ENCODE peak calls at places on chromosomes 4 and X, in four cellular contexts. X is SW480, L is amniotic stem cell, Y is sciatic nerve. C is an unnamed sample.

GRCh38 chr4:130249002-130249401 is 1153.0 kb downstream of the C4orf33 start:
- DNase-seq in X (no peak), L (no peak), Y (no peak), C (no peak)

GRCh38 chrX:19658030-19658429 is 142.7 kb upstream of the MAP3K15 start:
- DNase-seq in X (no peak), L (no peak), Y (no peak), C (no peak)

GRCh38 chrX:13305091-13305490 is 14.8 kb downstream of the ATXN3L start:
- DNase-seq in X (no peak), L (no peak), Y (no peak), C (no peak)

GRCh38 chr4:162497564-162498167 is 333.9 kb upstream of the FSTL5 start:
- DNase-seq in X (peak; percentile 31), L (no peak), Y (no peak), C (peak; percentile 26)

GRCh38 chrX:10617964-10618342 is 2.4 kb downstream of the MID1 start:
- DNase-seq in X (peak; percentile 72), L (no peak), Y (no peak), C (peak; percentile 52)

GRCh38 chrX:28135378-28136047 is 154.3 kb upstream of the DCAF8L1 start:
- DNase-seq in X (no peak), L (no peak), Y (no peak), C (no peak)

GRCh38 chr4:123390846-123391456 is 5.6 kb upstream of the SPRY1 start:
- DNase-seq in X (peak; percentile 24), L (no peak), Y (no peak), C (peak; percentile 5)

GRCh38 chr4:174284181-174284886 is 623 bp downstream of the CEP44 start:
- DNase-seq in X (peak; percentile 66), L (no peak), Y (no peak), C (peak; percentile 68)

GRCh38 chr4:76449824-76450223 is 14.8 kb downstream of the SHROOM3 start:
- DNase-seq in X (no peak), L (no peak), Y (no peak), C (no peak)

GRCh38 chr4:148076964-148077363 is 345.1 kb downstream of the ARHGAP10 start:
- DNase-seq in X (no peak), L (no peak), Y (no peak), C (no peak)

GRCh38 chrX:22097295-22097694 is 65.2 kb downstream of the PHEX start:
- DNase-seq in X (no peak), L (no peak), Y (no peak), C (no peak)

GRCh38 chrX:119816300-119816699 is 24.9 kb upstream of the RPL39 start:
- DNase-seq in X (no peak), L (no peak), Y (no peak), C (no peak)

GRCh38 chrX:103453655-103454054 is 65.6 kb downstream of the RAB40A start:
- DNase-seq in X (no peak), L (peak; percentile 71), Y (no peak), C (peak; percentile 59)

GRCh38 chr4:79212311-79212710 is 113.5 kb downstream of the NAA11 start:
- DNase-seq in X (no peak), L (no peak), Y (no peak), C (no peak)

GRCh38 chr4:185820119-185821028 is 8.4 kb upstream of the SORBS2 start:
- DNase-seq in X (no peak), L (no peak), Y (no peak), C (no peak)

GRCh38 chrX:119072771-119073170 is at the start of gene CT47C1:
- DNase-seq in X (no peak), L (no peak), Y (no peak), C (peak; percentile 15)

GRCh38 chr4:183544109-183544508 is 39.3 kb downstream of the ING2 start:
- DNase-seq in X (no peak), L (no peak), Y (no peak), C (no peak)

GRCh38 chr4:99655315-99656081 is 2.1 kb downstream of the C4orf54 start:
- DNase-seq in X (no peak), L (peak; percentile 57), Y (no peak), C (no peak)

GRCh38 chr4:24104173-24104572 is 214.3 kb upstream of the PPARGC1A start:
- DNase-seq in X (no peak), L (no peak), Y (no peak), C (no peak)

GRCh38 chr4:44368413-44369167 is 80.0 kb downstream of the KCTD8 start:
- DNase-seq in X (no peak), L (no peak), Y (no peak), C (no peak)